ENCODE peak calls at places on chromosomes 5 and 9, in seven cellular contexts. K, Z, A, W, R, M and T are unnamed samples.

GRCh38 chr5:14407051-14407450 is 174.5 kb upstream of the OTULINL start:
- DNase-seq in K (no peak), M (no peak), R (no peak), Z (no peak), A (no peak), W (no peak), T (no peak)

GRCh38 chr9:89234636-89235035 is 56.0 kb upstream of the SHC3 start:
- DNase-seq in R (no peak), M (peak), K (no peak), W (peak), A (no peak), Z (peak), T (no peak)

GRCh38 chr9:16275795-16276624 is 594.5 kb downstream of the BNC2 start:
- DNase-seq in K (no peak), R (peak), Z (no peak), W (no peak), A (no peak), M (no peak), T (no peak)

GRCh38 chr5:163565931-163566608 is 60.7 kb downstream of the MAT2B start:
- DNase-seq in A (peak), Z (peak), R (no peak), M (peak), W (peak), K (no peak), T (no peak)

GRCh38 chr9:32875242-32875641 is 91.9 kb downstream of the TMEM215 start:
- DNase-seq in W (no peak), K (no peak), A (no peak), Z (no peak), R (no peak), M (no peak), T (no peak)

GRCh38 chr9:131982683-131983239 is 96.9 kb downstream of the MED27 start:
- DNase-seq in W (no peak), M (no peak), Z (no peak), R (no peak), A (no peak), K (no peak), T (no peak)

GRCh38 chr9:70407081-70407503 is 7.4 kb downstream of the KLF9 start:
- DNase-seq in K (no peak), M (no peak), A (no peak), W (no peak), Z (no peak), R (no peak), T (no peak)

GRCh38 chr5:19865336-19866087 is 122.5 kb downstream of the CDH18 start:
- DNase-seq in W (no peak), M (no peak), A (no peak), K (no peak), Z (no peak), R (no peak), T (no peak)

GRCh38 chr5:147892696-147893296 is 13.5 kb downstream of the C5orf46 start:
- DNase-seq in M (no peak), R (no peak), W (peak), Z (no peak), A (peak), K (no peak), T (no peak)

GRCh38 chr5:169696621-169697517 is 59.8 kb downstream of the DOCK2 start:
- DNase-seq in Z (no peak), R (no peak), M (no peak), A (no peak), W (no peak), K (no peak), T (no peak)

GRCh38 chr5:132012385-132013005 is 1.0 kb upstream of the ACSL6 start:
- DNase-seq in R (no peak), K (peak), Z (peak), A (peak), W (no peak), M (peak), T (no peak)

GRCh38 chr5:160774646-160775313 is 77.2 kb downstream of the ATP10B start:
- DNase-seq in M (peak), Z (peak), W (no peak), K (peak), A (no peak), R (no peak), T (no peak)

GRCh38 chr9:69535911-69536310 is 136.3 kb downstream of the APBA1 start:
- DNase-seq in Z (no peak), A (no peak), M (no peak), R (no peak), W (no peak), K (no peak), T (no peak)

GRCh38 chr5:167504276-167504675 is 787.2 kb upstream of the WWC1 start:
- DNase-seq in A (no peak), M (no peak), R (no peak), W (no peak), K (no peak), Z (no peak), T (no peak)

GRCh38 chr9:33719581-33720374 is 75.6 kb upstream of the PRSS3 start:
- DNase-seq in R (no peak), W (peak), K (no peak), M (peak), Z (peak), A (peak), T (peak)

GRCh38 chr5:87154191-87154590 is 113.5 kb upstream of the RASA1 start:
- DNase-seq in A (no peak), M (no peak), W (no peak), Z (no peak), R (no peak), K (no peak), T (no peak)

GRCh38 chr9:8717146-8717545 is 917.6 kb upstream of the DMAC1 start:
- DNase-seq in W (no peak), K (no peak), R (no peak), A (no peak), M (no peak), Z (no peak), T (no peak)

GRCh38 chr9:21993893-21994525 is at the start of gene CDKN2A:
- DNase-seq in M (peak), A (peak), R (peak), Z (peak), W (peak), K (no peak), T (no peak)

GRCh38 chr9:94912700-94913249 is 186.3 kb downstream of the AOPEP start:
- DNase-seq in A (no peak), Z (no peak), R (no peak), W (peak), K (no peak), M (no peak), T (no peak)

GRCh38 chr9:134778841-134779411 is 101.7 kb upstream of the FCN2 start:
- DNase-seq in R (peak), K (no peak), Z (peak), M (peak), W (peak), A (peak), T (peak)

GRCh38 chr9:14302405-14302804 is 11.5 kb downstream of the NFIB start:
- DNase-seq in M (no peak), Z (no peak), R (peak), W (no peak), A (no peak), K (no peak), T (no peak)

GRCh38 chr9:72936266-72936665 is 16.6 kb downstream of the ALDH1A1 start:
- DNase-seq in K (no peak), R (no peak), Z (no peak), M (no peak), W (no peak), A (no peak), T (no peak)

GRCh38 chr5:109852371-109853160 is 162.8 kb downstream of the MAN2A1 start:
- DNase-seq in W (no peak), K (no peak), R (no peak), Z (no peak), M (no peak), A (no peak), T (no peak)

GRCh38 chr9:90300901-90301688 is 341.5 kb downstream of the DIRAS2 start:
- DNase-seq in K (no peak), Z (no peak), A (no peak), R (peak), M (no peak), W (peak), T (no peak)

GRCh38 chr9:777978-778377 is 63.5 kb upstream of the DMRT1 start:
- DNase-seq in R (no peak), K (no peak), A (no peak), Z (no peak), W (no peak), M (no peak), T (no peak)

GRCh38 chr9:89442501-89442978 is 55.4 kb downstream of the SEMA4D start:
- DNase-seq in M (peak), W (no peak), A (no peak), Z (no peak), K (no peak), R (no peak), T (no peak)

GRCh38 chr5:13745508-13745907 is 199.0 kb downstream of the DNAH5 start:
- DNase-seq in Z (no peak), R (no peak), A (no peak), K (no peak), M (no peak), W (no peak), T (no peak)

GRCh38 chr9:134875376-134875775 is 5.2 kb upstream of the FCN2 start:
- DNase-seq in A (no peak), W (no peak), K (no peak), M (no peak), R (no peak), Z (no peak), T (no peak)

GRCh38 chr5:39256472-39256871 is 37.1 kb upstream of the FYB1 start:
- DNase-seq in R (no peak), K (no peak), A (no peak), Z (no peak), W (peak), M (no peak), T (no peak)